ENCODE peak calls at places on chromosomes 4 and X, in six cellular contexts. One of them, this sample, is unnamed.

GRCh38 chr4:39660045-39660444 is 21.4 kb upstream of the SMIM14 start:
- DNase-seq in upper lobe of left lung: no peak
- DNase-seq in tibial nerve: no peak
- DNase-seq in Panc1: no peak
- DNase-seq in endothelial cell of umbilical vein: no peak
- DNase-seq in heart right ventricle: no peak
- DNase-seq in this sample: no peak

GRCh38 chrX:48971325-48972213 is at the start of gene KCND1:
- DNase-seq in upper lobe of left lung: no peak
- DNase-seq in tibial nerve: peak; percentile 15
- DNase-seq in Panc1: no peak
- DNase-seq in endothelial cell of umbilical vein: peak; percentile 44
- DNase-seq in heart right ventricle: peak; percentile 33
- DNase-seq in this sample: peak; percentile 47

GRCh38 chr4:152831416-152831815 is 51.7 kb downstream of the ARFIP1 start:
- DNase-seq in upper lobe of left lung: no peak
- DNase-seq in tibial nerve: no peak
- DNase-seq in Panc1: no peak
- DNase-seq in endothelial cell of umbilical vein: no peak
- DNase-seq in heart right ventricle: no peak
- DNase-seq in this sample: no peak

GRCh38 chr4:20809796-20810195 is 109.5 kb downstream of the PACRGL start:
- DNase-seq in upper lobe of left lung: no peak
- DNase-seq in tibial nerve: no peak
- DNase-seq in Panc1: no peak
- DNase-seq in endothelial cell of umbilical vein: no peak
- DNase-seq in heart right ventricle: no peak
- DNase-seq in this sample: no peak

GRCh38 chrX:119885554-119886428 is 9.9 kb upstream of the AKAP14 start:
- DNase-seq in upper lobe of left lung: no peak
- DNase-seq in tibial nerve: no peak
- DNase-seq in Panc1: peak; percentile 81
- DNase-seq in endothelial cell of umbilical vein: no peak
- DNase-seq in heart right ventricle: peak; percentile 4
- DNase-seq in this sample: no peak

GRCh38 chr4:188037003-188037713 is 41.6 kb downstream of the ZFP42 start:
- DNase-seq in upper lobe of left lung: no peak
- DNase-seq in tibial nerve: no peak
- DNase-seq in Panc1: no peak
- DNase-seq in endothelial cell of umbilical vein: no peak
- DNase-seq in heart right ventricle: no peak
- DNase-seq in this sample: no peak

GRCh38 chr4:161992317-161992716 is 171.5 kb downstream of the FSTL5 start:
- DNase-seq in upper lobe of left lung: no peak
- DNase-seq in tibial nerve: no peak
- DNase-seq in Panc1: no peak
- DNase-seq in endothelial cell of umbilical vein: no peak
- DNase-seq in heart right ventricle: no peak
- DNase-seq in this sample: no peak

GRCh38 chr4:182643801-182644311 is 273.3 kb downstream of the DCTD start:
- DNase-seq in upper lobe of left lung: no peak
- DNase-seq in tibial nerve: no peak
- DNase-seq in Panc1: no peak
- DNase-seq in endothelial cell of umbilical vein: peak; percentile 21
- DNase-seq in heart right ventricle: peak; percentile 69
- DNase-seq in this sample: no peak

GRCh38 chr4:78292336-78292735 is 235.2 kb downstream of the FRAS1 start:
- DNase-seq in upper lobe of left lung: no peak
- DNase-seq in tibial nerve: no peak
- DNase-seq in Panc1: no peak
- DNase-seq in endothelial cell of umbilical vein: no peak
- DNase-seq in heart right ventricle: no peak
- DNase-seq in this sample: no peak

GRCh38 chr4:109005523-109005922 is 242.7 kb upstream of the ETNPPL start:
- DNase-seq in upper lobe of left lung: no peak
- DNase-seq in tibial nerve: no peak
- DNase-seq in Panc1: no peak
- DNase-seq in endothelial cell of umbilical vein: no peak
- DNase-seq in heart right ventricle: no peak
- DNase-seq in this sample: no peak

GRCh38 chrX:121869876-121870477 is 822.6 kb downstream of the GLUD2 start:
- DNase-seq in upper lobe of left lung: peak; percentile 20
- DNase-seq in tibial nerve: no peak
- DNase-seq in Panc1: no peak
- DNase-seq in endothelial cell of umbilical vein: no peak
- DNase-seq in heart right ventricle: no peak
- DNase-seq in this sample: no peak

GRCh38 chr4:190017357-190018200 is 9.5 kb downstream of the FRG2 start:
- DNase-seq in upper lobe of left lung: peak; percentile 78
- DNase-seq in tibial nerve: no peak
- DNase-seq in Panc1: no peak
- DNase-seq in endothelial cell of umbilical vein: no peak
- DNase-seq in heart right ventricle: no peak
- DNase-seq in this sample: no peak

GRCh38 chr4:61400446-61400845 is 200.3 kb downstream of the ADGRL3 start:
- DNase-seq in upper lobe of left lung: no peak
- DNase-seq in tibial nerve: no peak
- DNase-seq in Panc1: no peak
- DNase-seq in endothelial cell of umbilical vein: no peak
- DNase-seq in heart right ventricle: no peak
- DNase-seq in this sample: no peak

GRCh38 chr4:142452132-142452855 is 393.8 kb downstream of the INPP4B start:
- DNase-seq in upper lobe of left lung: no peak
- DNase-seq in tibial nerve: no peak
- DNase-seq in Panc1: no peak
- DNase-seq in endothelial cell of umbilical vein: no peak
- DNase-seq in heart right ventricle: no peak
- DNase-seq in this sample: no peak

GRCh38 chr4:119010909-119011606 is 122.4 kb downstream of the SYNPO2 start:
- DNase-seq in upper lobe of left lung: no peak
- DNase-seq in tibial nerve: no peak
- DNase-seq in Panc1: no peak
- DNase-seq in endothelial cell of umbilical vein: no peak
- DNase-seq in heart right ventricle: no peak
- DNase-seq in this sample: no peak

GRCh38 chr4:107863416-107863815 is 38.7 kb downstream of the SGMS2 start:
- DNase-seq in upper lobe of left lung: no peak
- DNase-seq in tibial nerve: no peak
- DNase-seq in Panc1: no peak
- DNase-seq in endothelial cell of umbilical vein: no peak
- DNase-seq in heart right ventricle: no peak
- DNase-seq in this sample: no peak

GRCh38 chr4:138218976-138219375 is 23.2 kb downstream of the SLC7A11 start:
- DNase-seq in upper lobe of left lung: no peak
- DNase-seq in tibial nerve: no peak
- DNase-seq in Panc1: no peak
- DNase-seq in endothelial cell of umbilical vein: no peak
- DNase-seq in heart right ventricle: no peak
- DNase-seq in this sample: no peak

GRCh38 chr4:83329521-83330105 is 5.0 kb downstream of the HPSE start:
- DNase-seq in upper lobe of left lung: no peak
- DNase-seq in tibial nerve: no peak
- DNase-seq in Panc1: no peak
- DNase-seq in endothelial cell of umbilical vein: peak; percentile 63
- DNase-seq in heart right ventricle: no peak
- DNase-seq in this sample: no peak

GRCh38 chr4:1557221-1557597 is 126.9 kb downstream of the FAM53A start:
- DNase-seq in upper lobe of left lung: no peak
- DNase-seq in tibial nerve: no peak
- DNase-seq in Panc1: no peak
- DNase-seq in endothelial cell of umbilical vein: no peak
- DNase-seq in heart right ventricle: no peak
- DNase-seq in this sample: no peak

GRCh38 chr4:76302856-76303438 is 3.6 kb upstream of the STBD1 start:
- DNase-seq in upper lobe of left lung: no peak
- DNase-seq in tibial nerve: no peak
- DNase-seq in Panc1: no peak
- DNase-seq in endothelial cell of umbilical vein: no peak
- DNase-seq in heart right ventricle: no peak
- DNase-seq in this sample: no peak

DNA sequence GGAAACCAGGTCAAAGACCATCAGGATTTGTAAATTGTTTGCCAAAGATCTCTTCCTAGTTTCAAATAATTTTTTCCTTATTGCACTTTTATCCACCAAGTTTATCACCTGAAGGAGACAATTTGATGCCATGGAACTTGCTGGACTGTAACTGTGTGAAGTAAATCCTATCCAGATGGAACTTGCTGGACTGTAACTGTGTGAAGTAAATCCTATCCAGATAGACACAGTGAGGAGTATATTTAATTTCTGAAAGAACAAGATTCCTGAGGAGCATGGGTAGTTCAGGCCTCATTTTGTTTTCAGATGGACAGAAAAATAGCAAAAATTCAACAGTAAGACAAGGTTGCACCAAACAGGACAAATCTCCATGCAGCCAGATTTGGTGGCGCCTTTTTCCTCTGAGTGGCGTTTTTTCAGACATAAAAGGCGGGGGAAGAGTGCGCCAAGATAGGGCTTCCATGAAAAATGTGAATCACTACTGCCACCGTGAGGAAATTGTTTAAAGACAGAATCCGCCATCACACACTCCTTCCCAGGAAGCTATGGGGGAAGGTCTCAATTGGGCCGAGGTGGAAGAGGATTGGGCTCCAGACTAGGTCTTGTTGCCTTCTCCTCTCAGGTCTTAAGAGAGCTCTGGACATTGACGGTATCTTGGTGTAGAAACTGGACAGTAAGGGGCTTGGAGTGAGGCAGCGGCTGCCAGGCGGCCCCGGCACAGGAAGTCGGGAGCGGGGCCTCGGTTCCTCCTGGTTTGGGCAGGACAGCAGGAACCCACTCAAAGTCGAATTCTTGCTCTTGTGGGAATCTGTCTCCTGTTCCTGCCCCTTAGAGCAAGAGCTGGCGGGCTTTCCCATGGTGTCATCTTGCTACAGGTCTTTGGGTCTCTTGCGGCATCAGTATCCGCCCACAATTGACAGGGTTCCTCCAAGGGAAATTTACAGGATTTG is 234.7 kb downstream of the OR13H1 start:
- DNase-seq in upper lobe of left lung: peak; percentile 22
- DNase-seq in tibial nerve: no peak
- DNase-seq in Panc1: no peak
- DNase-seq in endothelial cell of umbilical vein: no peak
- DNase-seq in heart right ventricle: no peak
- DNase-seq in this sample: peak; percentile 73
- H3K36me3 ChIP-seq in upper lobe of left lung: no peaks in the 10 kb centered on the region
- H3K36me3 ChIP-seq in tibial nerve: no peaks in the 10 kb centered on the region
- H3K36me3 ChIP-seq in Panc1: no peaks in the 10 kb centered on the region
- H3K36me3 ChIP-seq in endothelial cell of umbilical vein: no peaks in the 10 kb centered on the region
- H3K36me3 ChIP-seq in heart right ventricle: no peaks in the 10 kb centered on the region
- H3K36me3 ChIP-seq in this sample: no peaks in the 10 kb centered on the region

DNA sequence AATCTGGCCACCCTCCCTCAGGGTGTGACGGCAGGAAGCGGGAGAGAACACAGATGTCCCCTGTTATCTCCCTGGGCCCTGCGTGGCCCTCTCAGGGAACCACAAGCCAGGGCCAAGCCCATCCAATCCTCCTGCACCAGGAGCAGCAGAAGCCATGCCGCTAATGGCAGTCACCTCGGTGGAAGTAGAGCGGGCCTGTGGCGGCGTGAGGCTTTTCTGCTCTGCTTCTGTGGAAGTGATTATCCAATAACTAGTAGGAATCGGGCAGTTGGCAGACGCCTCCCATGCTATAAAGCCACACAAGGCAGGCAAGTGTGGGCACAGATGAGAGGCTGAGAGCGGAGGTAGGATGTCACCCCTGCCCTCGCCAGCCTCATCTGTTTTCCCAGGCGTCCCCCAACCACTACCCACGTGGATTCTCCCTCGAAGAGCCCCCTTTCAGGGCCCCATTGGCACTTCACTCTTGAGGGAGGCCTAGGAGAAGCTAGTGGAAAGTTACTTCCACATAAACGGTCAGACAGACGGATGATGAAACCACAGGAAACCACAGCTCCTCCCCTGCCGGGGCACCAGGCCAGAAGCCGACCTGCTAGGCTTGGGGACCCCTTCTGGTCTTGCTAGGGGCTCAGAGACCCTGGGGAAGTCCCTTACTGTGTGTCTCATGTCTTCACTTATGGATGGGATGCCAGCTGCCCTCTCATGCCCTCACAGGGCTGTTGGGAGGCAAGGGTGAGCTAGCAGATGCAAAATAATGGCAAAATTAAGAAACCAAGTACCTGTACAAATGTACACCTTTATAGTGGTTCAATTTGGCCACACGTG is 18.8 kb upstream of the TMSB4X start:
- DNase-seq in upper lobe of left lung: peak; percentile 40
- DNase-seq in tibial nerve: peak; percentile 47
- DNase-seq in Panc1: no peak
- DNase-seq in endothelial cell of umbilical vein: peak; percentile 78
- DNase-seq in heart right ventricle: peak; percentile 59
- DNase-seq in this sample: no peak
- H3K4me3 ChIP-seq in upper lobe of left lung: peak overlapping the region; percentile 10
- H3K4me3 ChIP-seq in tibial nerve: no peak overlapping the region
- H3K4me3 ChIP-seq in Panc1: no peak overlapping the region
- H3K4me3 ChIP-seq in endothelial cell of umbilical vein: no peak overlapping the region
- H3K4me3 ChIP-seq in heart right ventricle: no peak overlapping the region
- H3K4me3 ChIP-seq in this sample: no peak overlapping the region

GRCh38 chrX:129965166-129965565 is 17.3 kb upstream of the BCORL1 start:
- DNase-seq in upper lobe of left lung: no peak
- DNase-seq in tibial nerve: no peak
- DNase-seq in Panc1: no peak
- DNase-seq in endothelial cell of umbilical vein: no peak
- DNase-seq in heart right ventricle: no peak
- DNase-seq in this sample: no peak

GRCh38 chrX:129963729-129964128 is 18.7 kb upstream of the BCORL1 start:
- DNase-seq in upper lobe of left lung: no peak
- DNase-seq in tibial nerve: no peak
- DNase-seq in Panc1: no peak
- DNase-seq in endothelial cell of umbilical vein: no peak
- DNase-seq in heart right ventricle: no peak
- DNase-seq in this sample: no peak

GRCh38 chrX:129968968-129969367 is 13.5 kb upstream of the BCORL1 start:
- DNase-seq in upper lobe of left lung: no peak
- DNase-seq in tibial nerve: no peak
- DNase-seq in Panc1: no peak
- DNase-seq in endothelial cell of umbilical vein: no peak
- DNase-seq in heart right ventricle: no peak
- DNase-seq in this sample: no peak
- H3K27ac ChIP-seq in upper lobe of left lung: no peak overlapping the region
- H3K27ac ChIP-seq in tibial nerve: no peak overlapping the region
- H3K27ac ChIP-seq in Panc1: no peak overlapping the region
- H3K27ac ChIP-seq in endothelial cell of umbilical vein: no peak overlapping the region
- H3K27ac ChIP-seq in heart right ventricle: no peak overlapping the region
- H3K27ac ChIP-seq in this sample: no peak overlapping the region

DNA sequence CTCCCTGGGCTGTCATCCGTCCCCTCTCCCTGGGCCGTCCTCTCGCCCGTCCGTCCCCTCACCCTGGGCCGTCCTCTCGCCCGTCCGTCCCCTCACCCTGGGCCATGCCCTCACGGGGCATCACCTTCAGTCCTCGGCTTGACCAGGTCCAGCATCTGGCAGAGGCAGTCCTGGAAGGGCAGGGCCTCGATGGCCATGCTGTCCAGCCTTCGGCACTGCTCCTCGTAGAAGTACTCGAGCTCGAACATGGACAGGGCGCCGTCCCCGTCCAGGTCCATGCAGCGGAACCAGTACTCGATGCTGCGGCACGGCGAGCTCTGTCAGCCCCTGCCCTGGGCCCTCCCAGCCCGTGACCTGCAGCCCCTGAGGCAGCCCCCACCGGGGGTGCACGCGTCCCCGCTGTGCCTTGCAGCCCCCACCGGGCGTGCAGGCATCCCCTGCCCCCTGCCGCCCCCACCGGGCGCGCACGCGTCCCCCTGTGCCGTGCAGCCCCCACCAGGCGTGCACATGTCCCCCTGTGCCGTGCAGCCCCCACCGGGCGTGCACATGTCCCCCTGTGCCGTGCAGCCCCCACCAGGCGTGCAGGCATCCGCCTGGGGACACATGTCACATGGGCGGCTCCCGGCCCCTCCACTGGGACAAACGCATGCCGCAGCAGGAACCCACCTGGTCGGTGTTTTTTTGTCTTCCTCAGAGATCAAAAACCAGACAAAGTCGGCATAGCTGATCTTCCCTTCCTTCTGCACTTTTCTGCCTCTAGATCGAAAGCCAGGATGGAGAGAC is 22.2 kb upstream of the GTPBP6 start:
- DNase-seq in upper lobe of left lung: peak; percentile 48
- DNase-seq in tibial nerve: no peak
- DNase-seq in Panc1: no peak
- DNase-seq in endothelial cell of umbilical vein: no peak
- DNase-seq in heart right ventricle: no peak
- DNase-seq in this sample: no peak
- H3K36me3 ChIP-seq in upper lobe of left lung: peaks cover 5% of the 10 kb centered on the region
- H3K36me3 ChIP-seq in tibial nerve: no peaks in the 10 kb centered on the region
- H3K36me3 ChIP-seq in Panc1: no peaks in the 10 kb centered on the region
- H3K36me3 ChIP-seq in endothelial cell of umbilical vein: peaks cover 3% of the 10 kb centered on the region
- H3K36me3 ChIP-seq in heart right ventricle: peaks cover 53% of the 10 kb centered on the region
- H3K36me3 ChIP-seq in this sample: no peaks in the 10 kb centered on the region

This sample was measured in ovary.